ENCODE peak calls at places on chromosomes 5 and 9, in ten cellular contexts. N, J, C, X, B, Z, F, A, M and I are unnamed samples.

GRCh38 chr9:38277601-38278200 is 114.8 kb upstream of the ALDH1B1 start:
- DNase-seq in J (no peak), C (no peak), B (no peak), A (no peak), X (no peak), N (no peak), Z (no peak), F (no peak), M (no peak), I (no peak)

GRCh38 chr5:127210082-127210481 is 80.5 kb upstream of the MEGF10 start:
- DNase-seq in F (no peak), N (no peak), B (no peak), C (no peak), J (no peak), Z (no peak), X (no peak), A (no peak), M (no peak), I (no peak)

GRCh38 chr9:110427497-110428104 is 89.9 kb upstream of the TXNDC8 start:
- DNase-seq in J (peak), Z (no peak), N (peak), X (no peak), M (peak), F (peak), C (no peak), B (peak), A (peak), I (no peak)

GRCh38 chr9:126151031-126151670 is 175.5 kb upstream of the MVB12B start:
- DNase-seq in M (no peak), A (no peak), C (no peak), X (no peak), N (peak), B (peak), J (no peak), F (peak), Z (peak), I (no peak)

GRCh38 chr5:14753947-14754346 is 89.4 kb downstream of the OTULIN start:
- DNase-seq in J (no peak), F (no peak), B (no peak), A (no peak), Z (peak), N (no peak), M (no peak), C (no peak), X (no peak), I (no peak)

GRCh38 chr9:135037521-135038250 is 49.8 kb upstream of the OLFM1 start:
- DNase-seq in F (peak), M (no peak), Z (no peak), B (no peak), X (no peak), N (no peak), J (no peak), C (no peak), A (no peak), I (no peak)

GRCh38 chr5:96149546-96149945 is 187.9 kb upstream of the ELL2 start:
- DNase-seq in J (no peak), A (no peak), Z (no peak), F (no peak), X (no peak), C (no peak), M (no peak), B (no peak), N (no peak), I (no peak)

GRCh38 chr9:70135176-70135575 is 91.5 kb downstream of the MAMDC2 start:
- DNase-seq in N (no peak), J (no peak), Z (no peak), F (no peak), M (no peak), X (no peak), B (no peak), C (no peak), A (no peak), I (no peak)

GRCh38 chr5:25444697-25445096 is 799.9 kb upstream of the CDH10 start:
- DNase-seq in J (no peak), N (no peak), B (no peak), C (no peak), Z (no peak), F (no peak), A (no peak), M (no peak), X (no peak), I (no peak)

GRCh38 chr5:149680810-149681221 is 49.3 kb upstream of the PPARGC1B start:
- DNase-seq in C (no peak), Z (no peak), A (peak), M (no peak), N (no peak), J (no peak), F (no peak), X (no peak), B (no peak), I (no peak)

GRCh38 chr5:150507283-150508020 is 479 bp upstream of the NDST1 start:
- DNase-seq in C (no peak), J (no peak), Z (no peak), A (no peak), X (no peak), N (no peak), M (no peak), F (no peak), B (no peak), I (no peak)

GRCh38 chr5:145990077-145990653 is 53.8 kb downstream of the SH3RF2 start:
- DNase-seq in A (no peak), Z (no peak), X (no peak), J (no peak), N (no peak), M (no peak), F (no peak), B (no peak), C (no peak), I (no peak)

GRCh38 chr5:13664377-13664776 is 280.1 kb downstream of the DNAH5 start:
- DNase-seq in A (no peak), B (no peak), N (no peak), X (no peak), J (no peak), Z (no peak), M (no peak), C (no peak), F (no peak), I (peak)

GRCh38 chr5:139895647-139896046 is 100.0 kb downstream of the PSD2 start:
- DNase-seq in Z (no peak), X (no peak), F (no peak), J (no peak), N (no peak), B (no peak), A (no peak), M (no peak), C (no peak), I (no peak)

GRCh38 chr9:36844961-36845360 is 189.1 kb downstream of the PAX5 start:
- DNase-seq in X (no peak), J (no peak), B (no peak), N (no peak), C (no peak), A (no peak), M (no peak), F (peak), Z (no peak), I (no peak)

GRCh38 chr5:7745882-7746735 is 104.8 kb downstream of the CFAP90 start:
- DNase-seq in M (peak), N (peak), B (peak), J (peak), Z (peak), X (peak), A (peak), C (peak), F (peak), I (peak)

GRCh38 chr5:45826055-45826454 is 129.9 kb upstream of the HCN1 start:
- DNase-seq in Z (no peak), F (no peak), X (no peak), A (no peak), B (no peak), J (no peak), M (no peak), N (no peak), C (no peak), I (no peak)

GRCh38 chr5:53930457-53930856 is 370.0 kb downstream of the NDUFS4 start:
- DNase-seq in B (no peak), X (no peak), C (no peak), Z (no peak), J (no peak), M (no peak), N (no peak), A (no peak), F (no peak), I (no peak)

GRCh38 chr5:79802995-79803394 is 113.4 kb downstream of the CMYA5 start:
- DNase-seq in F (no peak), A (no peak), Z (no peak), M (no peak), B (no peak), N (no peak), J (no peak), X (no peak), C (no peak), I (no peak)

GRCh38 chr9:74639112-74639511 is 142.0 kb downstream of the RORB start:
- DNase-seq in J (no peak), X (no peak), N (no peak), Z (no peak), F (no peak), A (no peak), C (no peak), B (no peak), M (no peak), I (no peak)

GRCh38 chr9:91159664-91160121 is 202.0 kb downstream of the AUH start:
- DNase-seq in B (no peak), A (no peak), M (no peak), F (no peak), C (no peak), Z (no peak), J (no peak), X (no peak), N (peak), I (no peak)